ENCODE peak calls at places on chromosomes 1 and 21, in five cellular contexts. V is fibroblast of lung, R is IMR-90, M is MM.1S, I is GM23338. K is an unnamed sample.

GRCh38 chr1:90579212-90579802 is 137.8 kb downstream of the BARHL2 start:
- DNase-seq in V (peak; percentile 50), R (peak; percentile 40), I (peak; percentile 74), M (peak; percentile 48), K (peak; percentile 61)

GRCh38 chr1:43066578-43066977 is 105.5 kb downstream of the EBNA1BP2 start:
- DNase-seq in R (no peak), M (no peak), I (no peak), V (no peak), K (no peak)

GRCh38 chr21:40680311-40680710 is 166.6 kb downstream of the DSCAM start:
- DNase-seq in V (no peak), R (no peak), I (no peak), M (peak; percentile 79), K (no peak)

GRCh38 chr21:31698461-31698860 is 33.5 kb downstream of the SCAF4 start:
- DNase-seq in R (no peak), V (no peak), M (no peak), I (no peak), K (no peak)

GRCh38 chr1:7623886-7624285 is 147.2 kb upstream of the VAMP3 start:
- DNase-seq in M (no peak), R (no peak), I (no peak), V (no peak), K (no peak)

GRCh38 chr1:53617382-53618217 is 121.4 kb downstream of the GLIS1 start:
- DNase-seq in I (no peak), V (peak; percentile 60), R (peak; percentile 94), M (no peak), K (peak; percentile 43)

GRCh38 chr1:56797079-56797685 is 22.0 kb downstream of the FYB2 start:
- DNase-seq in V (no peak), M (no peak), I (no peak), R (no peak), K (no peak)

GRCh38 chr1:59574085-59574484 is 240.7 kb upstream of the HOOK1 start:
- DNase-seq in V (peak; percentile 87), I (no peak), M (no peak), R (peak; percentile 74), K (peak; percentile 77)

GRCh38 chr1:231188072-231188471 is 26.2 kb downstream of the TRIM67 start:
- DNase-seq in R (no peak), V (no peak), M (no peak), I (no peak), K (no peak)

GRCh38 chr21:35428489-35428888 is 379.4 kb upstream of the RUNX1 start:
- DNase-seq in I (peak; percentile 16), R (no peak), V (no peak), M (no peak), K (peak; percentile 48)

GRCh38 chr1:176949033-176949662 is 215.4 kb downstream of the ASTN1 start:
- DNase-seq in M (peak; percentile 21), V (peak; percentile 2), R (peak; percentile 24), I (peak; percentile 91), K (peak; percentile 43)

GRCh38 chr1:36156329-36157114 is 562 bp downstream of the MAP7D1 start:
- DNase-seq in M (peak; percentile 62), I (peak; percentile 91), R (peak; percentile 47), V (peak; percentile 59), K (peak; percentile 76)

GRCh38 chr1:92484472-92485373 is 2.0 kb downstream of the GFI1 start:
- DNase-seq in V (peak; percentile 23), M (peak; percentile 77), I (peak; percentile 64), R (no peak), K (peak; percentile 33)

GRCh38 chr21:16088121-16088520 is 358.3 kb downstream of the USP25 start:
- DNase-seq in R (no peak), V (no peak), M (no peak), I (no peak), K (no peak)

GRCh38 chr1:3651011-3651938 is 1.0 kb upstream of the TP73 start:
- DNase-seq in I (peak; percentile 82), R (no peak), V (no peak), M (no peak), K (peak; percentile 25)

GRCh38 chr1:3653286-3653618 is 936 bp downstream of the TP73 start:
- DNase-seq in M (no peak), V (no peak), I (no peak), R (no peak), K (no peak)

GRCh38 chr1:3652538-3653285 is 396 bp downstream of the TP73 start:
- DNase-seq in M (no peak), R (no peak), I (peak; percentile 62), V (no peak), K (no peak)

GRCh38 chr1:3650248-3651010 is 526 bp upstream of the WRAP73 start:
- DNase-seq in R (no peak), V (no peak), M (no peak), I (no peak), K (no peak)

DNA sequence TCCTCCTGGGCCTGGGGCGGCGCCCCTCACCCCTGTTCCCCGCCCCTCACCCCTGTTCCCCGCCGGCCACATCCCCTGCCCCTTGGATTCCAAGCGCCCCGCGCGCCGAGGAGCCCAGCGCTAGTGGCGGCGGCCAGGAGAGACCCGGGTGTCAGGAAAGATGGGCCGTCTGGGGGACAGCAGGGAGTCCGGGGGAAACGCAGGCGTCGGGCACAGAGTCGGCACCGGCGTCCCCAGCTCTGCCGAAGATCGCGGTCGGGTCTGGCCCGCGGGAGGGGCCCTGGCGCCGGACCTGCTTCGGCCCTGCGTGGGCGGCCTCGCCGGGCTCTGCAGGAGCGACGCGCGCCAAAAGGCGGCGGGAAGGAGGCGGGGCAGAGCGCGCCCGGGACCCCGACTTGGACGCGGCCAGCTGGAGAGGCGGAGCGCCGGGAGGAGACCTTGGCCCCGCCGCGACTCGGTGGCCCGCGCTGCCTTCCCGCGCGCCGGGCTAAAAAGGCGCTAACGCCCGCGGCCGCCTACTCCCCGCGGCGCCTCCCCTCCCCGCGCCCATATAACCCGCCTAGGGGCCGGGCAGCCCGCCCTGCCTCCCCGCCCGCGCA is at the start of gene TP73:
- DNase-seq in I (peak; percentile 43), V (no peak), R (no peak), M (peak; percentile 53), K (peak; percentile 25)
- H3K4me2 ChIP-seq in I (peak within 1 kb of the TSS; percentile 96), V (no peak within 1 kb of the TSS), R (no peak within 1 kb of the TSS), M (peak within 1 kb of the TSS; percentile 61), K (no peak within 1 kb of the TSS)

GRCh38 chr1:150836129-150836773 is 28.2 kb upstream of the CTSK start:
- DNase-seq in R (peak; percentile 3), I (no peak), V (no peak), M (no peak), K (no peak)
- H3K36me3 ChIP-seq in R (peaks cover 41% of the 10 kb centered on the region), I (peaks cover 19% of the 10 kb centered on the region), V (peaks cover 6% of the 10 kb centered on the region), M (peaks cover 11% of the 10 kb centered on the region), K (peaks cover 70% of the 10 kb centered on the region)

DNA sequence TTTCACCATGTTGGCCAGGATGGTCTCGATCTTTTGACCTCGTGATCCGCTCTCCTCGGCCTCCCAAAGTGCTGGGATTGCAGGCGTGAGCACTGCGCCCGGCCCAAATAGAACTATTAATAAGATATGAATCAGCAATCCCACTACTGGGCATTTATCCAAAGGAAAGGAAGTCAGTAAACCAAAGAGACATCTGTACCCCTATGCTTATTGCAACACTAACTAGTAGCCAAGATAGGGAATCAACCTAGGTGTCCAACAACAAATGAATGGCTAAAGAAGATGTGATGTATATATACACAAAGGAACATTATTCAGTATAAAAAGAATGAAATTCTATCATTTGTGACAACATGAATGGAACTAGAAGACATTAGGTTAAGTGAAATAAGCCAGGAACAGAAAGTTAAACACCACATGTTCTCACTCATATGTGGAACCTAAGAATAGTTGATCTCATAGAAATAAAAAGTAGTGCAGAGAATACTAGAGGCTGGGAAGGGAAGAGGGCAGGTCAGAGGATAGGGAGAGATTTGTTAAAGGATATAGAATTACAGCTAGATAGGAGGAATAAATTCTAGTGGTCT is 48.8 kb downstream of the XPR1 start:
- DNase-seq in I (no peak), V (peak; percentile 93), M (no peak), R (peak; percentile 82), K (no peak)
- H3K4me2 ChIP-seq in I (no peak overlapping the region), V (no peak overlapping the region), M (no peak overlapping the region), R (no peak overlapping the region), K (no peak overlapping the region)

DNA sequence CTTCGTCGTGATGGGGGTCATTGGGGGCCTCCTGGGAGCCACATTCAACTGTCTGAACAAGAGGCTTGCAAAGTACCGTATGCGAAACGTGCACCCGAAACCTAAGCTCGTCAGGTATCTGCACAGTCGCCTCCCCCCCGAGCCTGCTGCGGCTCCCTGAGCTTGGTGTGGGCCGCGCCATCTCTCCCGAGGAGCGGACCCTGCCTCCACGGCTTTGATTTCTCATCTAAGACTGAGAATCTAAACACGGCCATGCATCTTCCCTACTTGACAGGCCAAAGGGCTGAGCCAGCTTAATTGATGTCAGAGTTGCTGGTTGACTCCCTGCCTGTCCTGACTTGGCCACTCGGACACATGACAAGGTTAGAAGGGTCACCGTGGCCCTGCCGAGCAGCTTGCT is 19.1 kb downstream of the NPPA start:
- DNase-seq in R (no peak), M (no peak), V (no peak), I (no peak), K (no peak)
- H3K36me3 ChIP-seq in R (peaks cover 70% of the 10 kb centered on the region), M (no peaks in the 10 kb centered on the region), V (peaks cover 26% of the 10 kb centered on the region), I (peaks cover 59% of the 10 kb centered on the region), K (peaks cover 15% of the 10 kb centered on the region)